ENCODE peak calls at places on chromosomes 5 and 9, in nine cellular contexts. One of them, this sample, is unnamed.

GRCh38 chr5:110727025-110727314 is 499 bp upstream of the TMEM232 start:
- DNase-seq in OCI-LY7: peak
- DNase-seq in PC-3: peak
- DNase-seq in neural progenitor cell: peak
- DNase-seq in GM23338: peak
- DNase-seq in SK-N-SH: no peak
- DNase-seq in GM23248: no peak
- DNase-seq in MM.1S: peak
- DNase-seq in HCT116: no peak
- DNase-seq in this sample: peak

GRCh38 chr9:119071636-119072035 is 297.6 kb downstream of the BRINP1 start:
- DNase-seq in GM23248: no peak
- DNase-seq in neural progenitor cell: no peak
- DNase-seq in GM23338: no peak
- DNase-seq in MM.1S: no peak
- DNase-seq in SK-N-SH: no peak
- DNase-seq in PC-3: no peak
- DNase-seq in OCI-LY7: no peak
- DNase-seq in HCT116: no peak
- DNase-seq in this sample: no peak

GRCh38 chr5:132253452-132254320 is 3.8 kb upstream of the PDLIM4 start:
- DNase-seq in GM23248: no peak
- DNase-seq in HCT116: no peak
- DNase-seq in MM.1S: no peak
- DNase-seq in PC-3: no peak
- DNase-seq in GM23338: no peak
- DNase-seq in SK-N-SH: no peak
- DNase-seq in OCI-LY7: no peak
- DNase-seq in neural progenitor cell: no peak
- DNase-seq in this sample: no peak

GRCh38 chr9:77953590-77953989 is 78.0 kb downstream of the GNAQ start:
- DNase-seq in PC-3: no peak
- DNase-seq in HCT116: no peak
- DNase-seq in OCI-LY7: no peak
- DNase-seq in MM.1S: no peak
- DNase-seq in GM23338: no peak
- DNase-seq in neural progenitor cell: no peak
- DNase-seq in SK-N-SH: no peak
- DNase-seq in GM23248: no peak
- DNase-seq in this sample: no peak

GRCh38 chr5:142767178-142767577 is 3.0 kb upstream of the ARHGAP26 start:
- DNase-seq in OCI-LY7: no peak
- DNase-seq in MM.1S: no peak
- DNase-seq in GM23338: no peak
- DNase-seq in HCT116: no peak
- DNase-seq in GM23248: no peak
- DNase-seq in neural progenitor cell: no peak
- DNase-seq in SK-N-SH: no peak
- DNase-seq in PC-3: no peak
- DNase-seq in this sample: no peak

GRCh38 chr9:36029765-36030528 is 6.8 kb upstream of the RECK start:
- DNase-seq in SK-N-SH: no peak
- DNase-seq in GM23338: no peak
- DNase-seq in MM.1S: peak
- DNase-seq in OCI-LY7: no peak
- DNase-seq in neural progenitor cell: no peak
- DNase-seq in GM23248: peak
- DNase-seq in HCT116: no peak
- DNase-seq in PC-3: peak
- DNase-seq in this sample: peak

GRCh38 chr5:15693036-15693728 is 193.2 kb downstream of the FBXL7 start:
- DNase-seq in neural progenitor cell: no peak
- DNase-seq in PC-3: no peak
- DNase-seq in MM.1S: no peak
- DNase-seq in GM23248: no peak
- DNase-seq in OCI-LY7: no peak
- DNase-seq in GM23338: no peak
- DNase-seq in SK-N-SH: no peak
- DNase-seq in HCT116: no peak
- DNase-seq in this sample: no peak

GRCh38 chr5:152688561-152689274 is 283.6 kb upstream of the NMUR2 start:
- DNase-seq in GM23248: peak
- DNase-seq in HCT116: no peak
- DNase-seq in OCI-LY7: no peak
- DNase-seq in MM.1S: no peak
- DNase-seq in neural progenitor cell: no peak
- DNase-seq in SK-N-SH: no peak
- DNase-seq in GM23338: no peak
- DNase-seq in PC-3: peak
- DNase-seq in this sample: peak

GRCh38 chr5:157476699-157477408 is 16.8 kb downstream of the NIPAL4 start:
- DNase-seq in HCT116: peak
- DNase-seq in OCI-LY7: peak
- DNase-seq in neural progenitor cell: peak
- DNase-seq in MM.1S: peak
- DNase-seq in PC-3: peak
- DNase-seq in GM23248: peak
- DNase-seq in SK-N-SH: peak
- DNase-seq in GM23338: peak
- DNase-seq in this sample: peak

DNA sequence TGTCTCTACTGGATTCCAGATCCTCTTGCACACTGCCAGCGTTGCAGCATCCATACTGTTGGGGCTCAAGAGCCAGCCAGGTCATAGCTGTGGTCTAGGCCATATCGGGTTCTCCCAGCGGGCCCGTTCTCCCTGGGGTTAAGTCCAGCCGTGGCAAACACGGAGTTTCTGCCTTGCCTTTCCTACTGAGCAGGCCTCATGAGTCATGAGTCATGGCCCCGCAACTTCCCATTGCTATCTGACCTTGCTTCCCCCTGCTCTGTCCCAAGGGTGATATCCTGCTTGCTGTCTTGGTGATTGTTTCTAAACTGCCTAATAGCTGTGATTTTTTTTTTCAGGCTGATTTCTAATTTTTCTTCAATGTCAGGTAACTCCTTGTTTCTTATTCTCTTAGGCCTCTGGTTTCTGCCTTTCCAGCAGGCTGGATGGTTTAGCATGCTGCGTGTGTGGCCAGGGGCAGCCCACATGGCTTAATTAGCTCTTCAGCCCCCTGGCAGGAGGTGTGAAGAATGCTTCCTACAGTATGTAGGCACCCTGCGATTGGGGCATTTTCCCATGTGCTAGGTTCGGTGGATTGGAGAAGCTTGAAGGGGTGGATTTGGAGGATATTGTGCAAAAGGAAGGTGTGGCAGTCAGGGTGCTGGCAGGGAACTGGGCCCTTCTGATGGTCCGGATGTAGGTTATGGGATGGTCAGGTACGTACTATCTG is 18.7 kb downstream of the DAPK1 start:
- DNase-seq in GM23248: peak
- DNase-seq in SK-N-SH: no peak
- DNase-seq in PC-3: no peak
- DNase-seq in HCT116: no peak
- DNase-seq in neural progenitor cell: no peak
- DNase-seq in OCI-LY7: no peak
- DNase-seq in MM.1S: no peak
- DNase-seq in GM23338: no peak
- DNase-seq in this sample: peak
- TF ChIP-seq EZH2phosphoT487 in GM23248: no peak
- TF ChIP-seq EZH2phosphoT487 in SK-N-SH: no peak
- TF ChIP-seq EZH2phosphoT487 in PC-3: no peak
- TF ChIP-seq EZH2phosphoT487 in HCT116: no peak
- TF ChIP-seq EZH2phosphoT487 in neural progenitor cell: no peak
- TF ChIP-seq EZH2phosphoT487 in OCI-LY7: no peak
- TF ChIP-seq EZH2phosphoT487 in MM.1S: no peak
- TF ChIP-seq EZH2phosphoT487 in GM23338: no peak
- TF ChIP-seq EZH2phosphoT487 in this sample: no peak

GRCh38 chr9:69173891-69174644 is at the start of gene TJP2:
- DNase-seq in HCT116: no peak
- DNase-seq in OCI-LY7: peak
- DNase-seq in SK-N-SH: peak
- DNase-seq in neural progenitor cell: peak
- DNase-seq in GM23248: peak
- DNase-seq in PC-3: no peak
- DNase-seq in GM23338: peak
- DNase-seq in MM.1S: peak
- DNase-seq in this sample: peak

GRCh38 chr9:69173497-69173890 is 583 bp upstream of the TJP2 start:
- DNase-seq in MM.1S: no peak
- DNase-seq in OCI-LY7: no peak
- DNase-seq in GM23338: peak
- DNase-seq in GM23248: no peak
- DNase-seq in neural progenitor cell: no peak
- DNase-seq in SK-N-SH: no peak
- DNase-seq in PC-3: no peak
- DNase-seq in HCT116: no peak
- DNase-seq in this sample: no peak

GRCh38 chr9:69171517-69171916 is 2.6 kb upstream of the TJP2 start:
- DNase-seq in neural progenitor cell: no peak
- DNase-seq in GM23338: no peak
- DNase-seq in GM23248: no peak
- DNase-seq in PC-3: no peak
- DNase-seq in HCT116: no peak
- DNase-seq in OCI-LY7: no peak
- DNase-seq in MM.1S: no peak
- DNase-seq in SK-N-SH: no peak
- DNase-seq in this sample: no peak

GRCh38 chr9:69171049-69171448 is 3.0 kb upstream of the TJP2 start:
- DNase-seq in MM.1S: no peak
- DNase-seq in neural progenitor cell: no peak
- DNase-seq in HCT116: no peak
- DNase-seq in GM23248: peak
- DNase-seq in SK-N-SH: no peak
- DNase-seq in PC-3: peak
- DNase-seq in GM23338: no peak
- DNase-seq in OCI-LY7: no peak
- DNase-seq in this sample: peak

GRCh38 chr9:69172895-69173294 is 1.2 kb upstream of the TJP2 start:
- DNase-seq in PC-3: no peak
- DNase-seq in SK-N-SH: no peak
- DNase-seq in GM23338: no peak
- DNase-seq in HCT116: no peak
- DNase-seq in GM23248: no peak
- DNase-seq in neural progenitor cell: no peak
- DNase-seq in MM.1S: no peak
- DNase-seq in OCI-LY7: no peak
- DNase-seq in this sample: no peak
- TF ChIP-seq EZH2phosphoT487 in PC-3: no peak
- TF ChIP-seq EZH2phosphoT487 in SK-N-SH: no peak
- TF ChIP-seq EZH2phosphoT487 in GM23338: no peak
- TF ChIP-seq EZH2phosphoT487 in HCT116: no peak
- TF ChIP-seq EZH2phosphoT487 in GM23248: no peak
- TF ChIP-seq EZH2phosphoT487 in neural progenitor cell: no peak
- TF ChIP-seq EZH2phosphoT487 in MM.1S: no peak
- TF ChIP-seq EZH2phosphoT487 in OCI-LY7: no peak
- TF ChIP-seq EZH2phosphoT487 in this sample: no peak

GRCh38 chr9:32672478-32672877 is 37.0 kb upstream of the TAF1L start:
- DNase-seq in GM23338: no peak
- DNase-seq in GM23248: peak
- DNase-seq in PC-3: peak
- DNase-seq in MM.1S: no peak
- DNase-seq in OCI-LY7: no peak
- DNase-seq in SK-N-SH: no peak
- DNase-seq in neural progenitor cell: no peak
- DNase-seq in HCT116: no peak
- DNase-seq in this sample: no peak
- TF ChIP-seq EZH2phosphoT487 in GM23338: no peak
- TF ChIP-seq EZH2phosphoT487 in GM23248: no peak
- TF ChIP-seq EZH2phosphoT487 in PC-3: no peak
- TF ChIP-seq EZH2phosphoT487 in MM.1S: no peak
- TF ChIP-seq EZH2phosphoT487 in OCI-LY7: no peak
- TF ChIP-seq EZH2phosphoT487 in SK-N-SH: no peak
- TF ChIP-seq EZH2phosphoT487 in neural progenitor cell: no peak
- TF ChIP-seq EZH2phosphoT487 in HCT116: no peak
- TF ChIP-seq EZH2phosphoT487 in this sample: no peak

GRCh38 chr9:130973686-130974281 is 34.7 kb upstream of the FIBCD1 start:
- DNase-seq in PC-3: no peak
- DNase-seq in OCI-LY7: no peak
- DNase-seq in SK-N-SH: no peak
- DNase-seq in MM.1S: no peak
- DNase-seq in GM23338: no peak
- DNase-seq in GM23248: no peak
- DNase-seq in neural progenitor cell: no peak
- DNase-seq in HCT116: no peak
- DNase-seq in this sample: no peak
- TF ChIP-seq EZH2phosphoT487 in PC-3: no peak
- TF ChIP-seq EZH2phosphoT487 in OCI-LY7: no peak
- TF ChIP-seq EZH2phosphoT487 in SK-N-SH: no peak
- TF ChIP-seq EZH2phosphoT487 in MM.1S: no peak
- TF ChIP-seq EZH2phosphoT487 in GM23338: no peak
- TF ChIP-seq EZH2phosphoT487 in GM23248: no peak
- TF ChIP-seq EZH2phosphoT487 in neural progenitor cell: no peak
- TF ChIP-seq EZH2phosphoT487 in HCT116: no peak
- TF ChIP-seq EZH2phosphoT487 in this sample: no peak

GRCh38 chr5:99010294-99010693 is 81.5 kb upstream of the CHD1 start:
- DNase-seq in OCI-LY7: no peak
- DNase-seq in GM23338: peak
- DNase-seq in neural progenitor cell: no peak
- DNase-seq in HCT116: no peak
- DNase-seq in SK-N-SH: no peak
- DNase-seq in PC-3: no peak
- DNase-seq in MM.1S: no peak
- DNase-seq in GM23248: no peak
- DNase-seq in this sample: no peak

GRCh38 chr5:99000221-99000620 is 71.4 kb upstream of the CHD1 start:
- DNase-seq in GM23248: no peak
- DNase-seq in neural progenitor cell: no peak
- DNase-seq in MM.1S: no peak
- DNase-seq in SK-N-SH: no peak
- DNase-seq in OCI-LY7: no peak
- DNase-seq in PC-3: no peak
- DNase-seq in GM23338: no peak
- DNase-seq in HCT116: no peak
- DNase-seq in this sample: no peak

GRCh38 chr5:99004960-99005359 is 76.2 kb upstream of the CHD1 start:
- DNase-seq in neural progenitor cell: no peak
- DNase-seq in GM23248: no peak
- DNase-seq in OCI-LY7: no peak
- DNase-seq in HCT116: no peak
- DNase-seq in GM23338: no peak
- DNase-seq in MM.1S: no peak
- DNase-seq in SK-N-SH: no peak
- DNase-seq in PC-3: no peak
- DNase-seq in this sample: no peak

GRCh38 chr5:99000878-99001277 is 72.1 kb upstream of the CHD1 start:
- DNase-seq in GM23338: no peak
- DNase-seq in GM23248: peak
- DNase-seq in PC-3: peak
- DNase-seq in HCT116: no peak
- DNase-seq in SK-N-SH: no peak
- DNase-seq in MM.1S: no peak
- DNase-seq in OCI-LY7: no peak
- DNase-seq in neural progenitor cell: no peak
- DNase-seq in this sample: no peak

DNA sequence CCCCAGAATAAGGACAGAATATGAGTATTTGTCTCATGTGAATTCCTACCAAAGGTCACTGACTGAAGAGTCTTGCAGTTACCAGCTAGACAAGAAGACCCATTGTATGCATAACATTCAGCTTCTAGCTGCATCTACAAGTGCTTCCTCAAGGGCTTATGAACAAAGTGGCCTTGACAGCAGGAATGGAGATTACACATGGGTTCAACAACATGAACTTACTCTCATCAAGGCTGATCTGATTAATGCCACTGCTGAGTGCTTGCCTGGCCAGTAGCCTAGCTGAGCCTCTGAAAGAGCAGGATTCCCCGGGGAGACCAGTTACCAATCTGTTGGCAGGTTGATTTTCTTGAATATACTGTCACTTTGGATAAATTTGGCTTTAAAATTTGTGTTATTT is 76.7 kb upstream of the CHD1 start:
- DNase-seq in SK-N-SH: no peak
- DNase-seq in neural progenitor cell: no peak
- DNase-seq in GM23248: no peak
- DNase-seq in OCI-LY7: no peak
- DNase-seq in MM.1S: no peak
- DNase-seq in PC-3: no peak
- DNase-seq in HCT116: no peak
- DNase-seq in GM23338: no peak
- DNase-seq in this sample: no peak
- TF ChIP-seq EZH2phosphoT487 in SK-N-SH: no peak
- TF ChIP-seq EZH2phosphoT487 in neural progenitor cell: no peak
- TF ChIP-seq EZH2phosphoT487 in GM23248: no peak
- TF ChIP-seq EZH2phosphoT487 in OCI-LY7: no peak
- TF ChIP-seq EZH2phosphoT487 in MM.1S: no peak
- TF ChIP-seq EZH2phosphoT487 in PC-3: no peak
- TF ChIP-seq EZH2phosphoT487 in HCT116: no peak
- TF ChIP-seq EZH2phosphoT487 in GM23338: no peak
- TF ChIP-seq EZH2phosphoT487 in this sample: no peak